ENCODE peak calls at places on chromosomes 6 and 20, in six cellular contexts. F is kidney tubule cell; L is HCT116; C is effector memory CD8-positive, alpha-beta T cell; P is C1 segment of cervical spinal cord; Q is fibroblast of lung. O is an unnamed sample.

GRCh38 chr6:113668712-113669408 is 188.3 kb upstream of the MARCKS start:
- DNase-seq in L (no peak), P (no peak), F (no peak), Q (no peak), C (no peak), O (no peak)

GRCh38 chr20:42979720-42980119 is 210.0 kb downstream of the PTPRT start:
- DNase-seq in Q (no peak), F (no peak), C (no peak), P (no peak), L (no peak), O (no peak)

GRCh38 chr6:20952605-20953004 is 418.3 kb downstream of the CDKAL1 start:
- DNase-seq in F (peak; percentile 93), L (peak; percentile 60), Q (peak; percentile 89), P (no peak), C (no peak), O (no peak)

GRCh38 chr20:35611482-35611881 is 4.1 kb upstream of the SPAG4 start:
- DNase-seq in P (no peak), L (no peak), F (no peak), C (no peak), Q (no peak), O (no peak)

GRCh38 chr20:10131612-10132345 is 86.9 kb upstream of the SNAP25 start:
- DNase-seq in Q (peak; percentile 83), L (no peak), F (peak; percentile 19), P (peak; percentile 3), C (no peak), O (no peak)

GRCh38 chr6:24215068-24215467 is 89.1 kb downstream of the NRSN1 start:
- DNase-seq in F (no peak), L (no peak), Q (no peak), C (no peak), P (no peak), O (no peak)

GRCh38 chr6:110214338-110214737 is 34.1 kb downstream of the CDC40 start:
- DNase-seq in C (no peak), L (no peak), Q (no peak), F (peak; percentile 72), P (no peak), O (no peak)

GRCh38 chr6:97294451-97294850 is 11.4 kb upstream of the MMS22L start:
- DNase-seq in C (no peak), L (no peak), F (peak; percentile 51), P (no peak), Q (peak; percentile 74), O (no peak)

GRCh38 chr6:56072856-56073255 is 174.5 kb downstream of the COL21A1 start:
- DNase-seq in Q (peak; percentile 46), L (no peak), C (no peak), P (no peak), F (no peak), O (no peak)

GRCh38 chr6:151493495-151494234 is at the start of gene CCDC170:
- DNase-seq in Q (peak; percentile 17), F (peak; percentile 55), L (no peak), C (no peak), P (no peak), O (no peak)

GRCh38 chr6:105793132-105793531 is 293.0 kb upstream of the PRDM1 start:
- DNase-seq in F (peak; percentile 55), L (no peak), C (peak; percentile 9), P (no peak), Q (no peak), O (no peak)

GRCh38 chr20:63740070-63740500 is 509 bp downstream of the SLC2A4RG start:
- DNase-seq in F (peak; percentile 43), Q (peak; percentile 25), P (no peak), C (peak; percentile 46), L (no peak), O (peak; percentile 42)

GRCh38 chr6:128443553-128443952 is 76.8 kb downstream of the PTPRK start:
- DNase-seq in F (peak; percentile 20), C (no peak), L (no peak), Q (peak; percentile 53), P (no peak), O (no peak)

GRCh38 chr6:47653706-47654105 is 44.7 kb upstream of the ADGRF4 start:
- DNase-seq in F (no peak), L (no peak), Q (no peak), C (no peak), P (no peak), O (no peak)

GRCh38 chr6:78989191-78989590 is 88.9 kb downstream of the PHIP start:
- DNase-seq in P (no peak), L (no peak), Q (no peak), F (no peak), C (no peak), O (no peak)

GRCh38 chr6:44931385-44931784 is 396.7 kb upstream of the RUNX2 start:
- DNase-seq in L (no peak), C (no peak), F (no peak), Q (no peak), P (no peak), O (no peak)

GRCh38 chr6:132872923-132873322 is 58.6 kb downstream of the RPS12 start:
- DNase-seq in L (no peak), P (no peak), C (no peak), F (no peak), Q (peak; percentile 7), O (no peak)

GRCh38 chr6:5766260-5766659 is 240.5 kb downstream of the NRN1 start:
- DNase-seq in L (no peak), C (no peak), P (no peak), F (no peak), Q (no peak), O (no peak)

GRCh38 chr6:135759831-135760230 is 91.7 kb upstream of the PDE7B start:
- DNase-seq in F (no peak), L (peak; percentile 15), Q (peak; percentile 17), C (no peak), P (no peak), O (no peak)

GRCh38 chr20:51985013-51985415 is 182.7 kb upstream of the SALL4 start:
- DNase-seq in Q (peak; percentile 95), F (peak; percentile 90), P (no peak), C (no peak), L (peak; percentile 72), O (no peak)

GRCh38 chr6:165552248-165552736 is 110.7 kb downstream of the PDE10A start:
- DNase-seq in P (no peak), C (no peak), F (peak; percentile 55), L (no peak), Q (no peak), O (no peak)

GRCh38 chr6:4487538-4487937 is 288.7 kb upstream of the CDYL start:
- DNase-seq in L (peak; percentile 82), C (no peak), Q (no peak), F (peak; percentile 93), P (no peak), O (no peak)

O was measured in activated gamma-delta T cell treated with Interleukin-2 at 50 U/mL for 16 hours.